ENCODE peak calls at places on chromosomes 2 and 18, in four cellular contexts. One of them, this sample, is unnamed. For H4K20me1, the result is how much of the 10 kb centered on the place peaks cover.

GRCh38 chr2:45300026-45300750 is 290.9 kb upstream of the SIX2 start:
- DNase-seq in mammary epithelial cell: no peak
- DNase-seq in fibroblast of lung: no peak
- DNase-seq in MM.1S: no peak
- DNase-seq in this sample: no peak

GRCh38 chr2:223735659-223736244 is 101.6 kb downstream of the AP1S3 start:
- DNase-seq in mammary epithelial cell: peak
- DNase-seq in fibroblast of lung: peak
- DNase-seq in MM.1S: no peak
- DNase-seq in this sample: peak

GRCh38 chr2:29377788-29378187 is 262.6 kb downstream of the CLIP4 start:
- DNase-seq in mammary epithelial cell: no peak
- DNase-seq in fibroblast of lung: no peak
- DNase-seq in MM.1S: no peak
- DNase-seq in this sample: no peak

GRCh38 chr18:74217476-74218143 is 69.3 kb downstream of the TIMM21 start:
- DNase-seq in mammary epithelial cell: no peak
- DNase-seq in fibroblast of lung: no peak
- DNase-seq in MM.1S: no peak
- DNase-seq in this sample: no peak

GRCh38 chr2:120844098-120844738 is 108.5 kb downstream of the GLI2 start:
- DNase-seq in mammary epithelial cell: peak
- DNase-seq in fibroblast of lung: peak
- DNase-seq in MM.1S: no peak
- DNase-seq in this sample: peak

GRCh38 chr2:196259507-196260481 is 88.4 kb upstream of the STK17B start:
- DNase-seq in mammary epithelial cell: peak
- DNase-seq in fibroblast of lung: peak
- DNase-seq in MM.1S: no peak
- DNase-seq in this sample: peak

GRCh38 chr2:152369176-152369860 is 34.3 kb downstream of the FMNL2 start:
- DNase-seq in mammary epithelial cell: peak
- DNase-seq in fibroblast of lung: peak
- DNase-seq in MM.1S: no peak
- DNase-seq in this sample: peak

GRCh38 chr2:129849559-129850160 is 129.8 kb upstream of the RAB6C start:
- DNase-seq in mammary epithelial cell: peak
- DNase-seq in fibroblast of lung: peak
- DNase-seq in MM.1S: peak
- DNase-seq in this sample: peak

GRCh38 chr2:160566717-160567116 is 73.1 kb upstream of the RBMS1 start:
- DNase-seq in mammary epithelial cell: peak
- DNase-seq in fibroblast of lung: peak
- DNase-seq in MM.1S: no peak
- DNase-seq in this sample: peak

GRCh38 chr2:42513252-42513918 is 19.6 kb upstream of the KCNG3 start:
- DNase-seq in mammary epithelial cell: peak
- DNase-seq in fibroblast of lung: peak
- DNase-seq in MM.1S: no peak
- DNase-seq in this sample: peak
- H2AFZ ChIP-seq in mammary epithelial cell: peak
- H2AFZ ChIP-seq in fibroblast of lung: no peak
- H2AFZ ChIP-seq in MM.1S: no peak
- H2AFZ ChIP-seq in this sample: peak

GRCh38 chr2:237324446-237325236 is 89.3 kb downstream of the COL6A3 start:
- DNase-seq in mammary epithelial cell: no peak
- DNase-seq in fibroblast of lung: peak
- DNase-seq in MM.1S: no peak
- DNase-seq in this sample: no peak
- H3K27ac ChIP-seq in mammary epithelial cell: no peak
- H3K27ac ChIP-seq in fibroblast of lung: peak
- H3K27ac ChIP-seq in MM.1S: no peak
- H3K27ac ChIP-seq in this sample: peak

GRCh38 chr18:9113468-9114149 is 11.1 kb downstream of the NDUFV2 start:
- DNase-seq in mammary epithelial cell: no peak
- DNase-seq in fibroblast of lung: no peak
- DNase-seq in MM.1S: peak
- DNase-seq in this sample: no peak
- H4K20me1 ChIP-seq in mammary epithelial cell: under half
- H4K20me1 ChIP-seq in fibroblast of lung: under half
- H4K20me1 ChIP-seq in MM.1S: under half
- H4K20me1 ChIP-seq in this sample: under half

GRCh38 chr2:10380048-10380926 is 67.8 kb downstream of the ODC1 start:
- DNase-seq in mammary epithelial cell: peak
- DNase-seq in fibroblast of lung: peak
- DNase-seq in MM.1S: no peak
- DNase-seq in this sample: peak

GRCh38 chr2:10385501-10385900 is 62.6 kb downstream of the ODC1 start:
- DNase-seq in mammary epithelial cell: no peak
- DNase-seq in fibroblast of lung: no peak
- DNase-seq in MM.1S: no peak
- DNase-seq in this sample: peak

GRCh38 chr2:10384089-10384734 is 63.9 kb downstream of the ODC1 start:
- DNase-seq in mammary epithelial cell: no peak
- DNase-seq in fibroblast of lung: no peak
- DNase-seq in MM.1S: no peak
- DNase-seq in this sample: no peak

GRCh38 chr2:10385933-10386773 is 62.0 kb downstream of the ODC1 start:
- DNase-seq in mammary epithelial cell: no peak
- DNase-seq in fibroblast of lung: peak
- DNase-seq in MM.1S: no peak
- DNase-seq in this sample: peak

DNA sequence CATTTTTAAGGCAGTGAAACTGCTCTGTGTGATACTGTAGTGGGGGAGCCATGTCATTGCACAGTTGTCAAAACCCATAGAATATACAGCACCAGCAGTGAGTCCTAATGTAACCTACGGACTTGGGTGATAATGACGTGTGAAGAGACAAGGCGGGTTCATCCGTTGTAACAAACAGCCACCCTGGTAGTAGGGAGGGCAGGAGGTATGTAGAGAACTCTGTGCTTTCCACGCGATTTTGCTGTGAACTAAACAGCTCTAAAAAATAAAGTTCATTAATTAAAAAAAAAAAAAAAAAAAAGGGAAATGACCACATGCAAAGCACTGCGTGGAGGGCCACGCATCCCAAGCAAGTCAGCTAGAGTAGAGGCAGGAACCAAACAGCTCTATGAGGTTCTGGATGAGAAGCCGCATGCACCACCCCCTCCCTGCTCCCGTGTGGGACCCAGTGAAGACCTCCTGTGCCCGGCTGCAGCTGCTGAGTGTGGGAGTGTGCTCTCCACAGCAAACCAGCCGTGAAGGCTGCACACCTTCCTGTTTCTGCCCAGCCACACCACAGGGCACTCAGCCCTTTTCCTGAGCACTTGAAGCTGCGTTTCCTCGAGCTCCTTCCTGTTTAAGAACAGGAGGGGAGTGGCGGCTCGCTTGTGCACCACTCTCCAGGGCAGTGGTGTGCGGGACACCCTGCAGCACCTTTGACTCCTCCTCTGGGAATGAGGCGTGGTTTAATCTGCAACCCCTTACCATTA is 65.6 kb downstream of the ODC1 start:
- DNase-seq in mammary epithelial cell: no peak
- DNase-seq in fibroblast of lung: no peak
- DNase-seq in MM.1S: peak
- DNase-seq in this sample: no peak
- H2AFZ ChIP-seq in mammary epithelial cell: no peak
- H2AFZ ChIP-seq in fibroblast of lung: no peak
- H2AFZ ChIP-seq in MM.1S: no peak
- H2AFZ ChIP-seq in this sample: no peak

DNA sequence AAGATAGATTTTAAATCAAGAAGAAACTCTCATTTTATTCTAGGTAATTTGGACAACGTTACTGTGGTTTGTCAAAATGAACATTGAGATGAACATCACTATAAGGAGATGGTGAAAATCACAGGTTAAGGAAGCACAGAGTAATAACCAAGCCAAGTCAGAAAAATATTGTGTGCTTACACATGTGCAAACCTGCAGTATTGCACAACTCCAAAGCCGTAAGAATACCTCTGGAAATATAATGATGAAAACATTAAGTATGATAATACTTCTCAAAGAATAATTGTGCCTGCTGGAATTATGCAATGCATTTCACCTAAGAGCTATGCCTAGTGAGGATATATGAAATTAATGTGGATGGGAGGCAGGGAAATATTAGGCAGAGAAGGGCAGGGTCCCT is 21.1 kb upstream of the GALNT5 start:
- DNase-seq in mammary epithelial cell: peak
- DNase-seq in fibroblast of lung: no peak
- DNase-seq in MM.1S: no peak
- DNase-seq in this sample: no peak
- H3K27ac ChIP-seq in mammary epithelial cell: peak
- H3K27ac ChIP-seq in fibroblast of lung: no peak
- H3K27ac ChIP-seq in MM.1S: no peak
- H3K27ac ChIP-seq in this sample: no peak

DNA sequence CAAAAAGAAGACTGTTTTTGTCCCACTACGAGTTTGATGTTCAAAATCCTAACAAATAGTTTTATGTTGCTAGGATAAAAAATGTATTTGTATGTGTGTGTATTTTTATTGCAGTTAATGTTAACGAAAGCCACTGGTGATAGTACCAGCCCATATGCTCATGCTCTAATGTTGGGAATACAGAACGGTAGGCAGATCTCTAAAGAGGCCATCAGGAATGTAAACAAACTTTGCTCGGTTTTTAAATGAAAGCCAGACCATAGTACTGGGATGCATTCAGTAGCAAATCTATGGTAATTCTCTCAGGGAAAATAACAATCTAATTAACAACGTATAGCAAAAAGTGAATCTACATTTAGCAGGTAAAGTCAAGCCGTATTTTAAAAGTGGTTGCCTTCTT is 208.1 kb downstream of the NEDD4L start:
- DNase-seq in mammary epithelial cell: no peak
- DNase-seq in fibroblast of lung: no peak
- DNase-seq in MM.1S: no peak
- DNase-seq in this sample: no peak
- H4K20me1 ChIP-seq in mammary epithelial cell: under half
- H4K20me1 ChIP-seq in fibroblast of lung: under half
- H4K20me1 ChIP-seq in MM.1S: under half
- H4K20me1 ChIP-seq in this sample: under half